ENCODE peak calls at places on chromosome 17, in ten cellular contexts. Z is GOT3; H is lower lobe of right lung; P is stimulated activated naive B cell treated with anti-CD40 and anti-IgM and Interleukin-4, amounts not matched to agents 10 μg/mL and 1 μg/mL and 100 μg/mL, for 72 hours; A is astrocyte of the spinal cord; L is stimulated activated CD8-positive, alpha-beta memory T cell treated with anti-CD3 and anti-CD28 coated beads, Interleukin-15, amount 100 ng/mL, for 1 hour; S is stimulated activated CD4-positive, alpha-beta T cell treated with anti-CD3 and anti-CD28 coated beads, Interleukin-15, amount 100 ng/mL, for 24 hours; W is bronchial epithelial cell; U is hypothalamus; I is HFF-Myc. J is an unnamed sample.

GRCh38 chr17:4895676-4896331 is 3.5 kb upstream of the C17orf107 start:
- DNase-seq in I (no peak), A (no peak), Z (no peak), S (no peak), H (no peak), L (no peak), U (no peak), P (no peak), W (no peak), J (no peak)

GRCh38 chr17:57085448-57086068 is 512 bp downstream of the AKAP1 start:
- DNase-seq in H (peak; percentile 77), S (peak; percentile 67), L (no peak), P (peak; percentile 45), W (no peak), I (no peak), A (peak; percentile 37), Z (no peak), U (peak; percentile 50), J (peak; percentile 69)

GRCh38 chr17:55577011-55577586 is 65.8 kb upstream of the SMIM36 start:
- DNase-seq in P (peak; percentile 74), L (no peak), I (peak; percentile 31), S (peak; percentile 69), Z (no peak), W (no peak), H (peak; percentile 79), A (peak; percentile 95), U (no peak), J (peak; percentile 51)

GRCh38 chr17:29589524-29590260 is at the start of gene GIT1:
- DNase-seq in I (no peak), W (peak; percentile 59), S (peak; percentile 89), L (peak; percentile 58), Z (no peak), A (peak; percentile 82), H (peak; percentile 90), U (peak; percentile 66), P (peak; percentile 73), J (peak; percentile 87)

GRCh38 chr17:14197582-14197981 is 39.1 kb downstream of the CDRT15 start:
- DNase-seq in A (no peak), W (no peak), P (no peak), I (no peak), Z (no peak), H (no peak), U (no peak), L (no peak), S (peak; percentile 78), J (peak; percentile 78)

GRCh38 chr17:43662432-43663141 is 865 bp upstream of the MEOX1 start:
- DNase-seq in I (no peak), H (no peak), S (no peak), U (no peak), Z (no peak), A (no peak), P (no peak), W (no peak), L (no peak), J (no peak)

GRCh38 chr17:32331243-32332040 is 10.5 kb downstream of the C17orf75 start:
- DNase-seq in H (no peak), W (no peak), A (no peak), Z (no peak), L (no peak), U (no peak), S (no peak), P (no peak), I (no peak), J (no peak)

GRCh38 chr17:74125160-74125559 is 78.3 kb upstream of the RPL38 start:
- DNase-seq in U (no peak), L (no peak), Z (no peak), W (peak; percentile 1), H (no peak), P (no peak), A (no peak), I (no peak), S (no peak), J (no peak)

GRCh38 chr17:42519546-42520444 is 16.2 kb upstream of the NAGLU start:
- DNase-seq in A (peak; percentile 99), S (no peak), W (peak; percentile 89), U (peak; percentile 34), Z (peak; percentile 83), I (peak; percentile 99), P (no peak), H (peak; percentile 73), L (no peak), J (no peak)

GRCh38 chr17:47604268-47604927 is 45.3 kb upstream of the KPNB1 start:
- DNase-seq in P (no peak), I (no peak), S (no peak), L (no peak), U (no peak), Z (no peak), W (no peak), H (no peak), A (peak; percentile 69), J (no peak)

GRCh38 chr17:40004712-40005111 is 10.5 kb upstream of the CSF3 start:
- DNase-seq in A (no peak), W (no peak), H (no peak), P (no peak), Z (no peak), L (no peak), I (no peak), S (no peak), U (no peak), J (no peak)

GRCh38 chr17:56943505-56944125 is 17.2 kb downstream of the COIL start:
- DNase-seq in P (no peak), I (no peak), Z (no peak), H (no peak), A (no peak), L (no peak), U (no peak), S (peak; percentile 21), W (no peak), J (no peak)

GRCh38 chr17:56697190-56697589 is 103.7 kb downstream of the NOG start:
- DNase-seq in A (no peak), I (no peak), P (no peak), L (no peak), W (no peak), S (no peak), Z (no peak), H (no peak), U (no peak), J (no peak)

GRCh38 chr17:12098568-12098967 is 77.9 kb downstream of the MAP2K4 start:
- DNase-seq in S (no peak), L (no peak), W (no peak), I (no peak), U (no peak), P (peak; percentile 7), A (no peak), H (no peak), Z (no peak), J (no peak)

GRCh38 chr17:29732613-29733012 is 109.9 kb upstream of the CORO6 start:
- DNase-seq in S (no peak), I (no peak), A (no peak), P (no peak), U (no peak), W (peak; percentile 85), L (no peak), Z (no peak), H (no peak), J (no peak)

GRCh38 chr17:50883850-50884291 is 17.7 kb upstream of the TOB1 start:
- DNase-seq in W (peak; percentile 33), A (no peak), H (no peak), Z (no peak), I (no peak), L (no peak), P (no peak), U (no peak), S (no peak), J (no peak)

GRCh38 chr17:8067806-8068205 is 19.7 kb downstream of the ALOX12B start:
- DNase-seq in I (no peak), W (no peak), P (no peak), Z (no peak), L (no peak), A (no peak), U (no peak), S (no peak), H (peak; percentile 44), J (no peak)

GRCh38 chr17:70834039-70834438 is 664.7 kb downstream of the KCNJ2 start:
- DNase-seq in U (no peak), P (no peak), S (no peak), I (no peak), W (no peak), L (no peak), A (no peak), H (no peak), Z (no peak), J (no peak)